ENCODE peak calls at places on chromosomes 6 and 20, in four cellular contexts. Q is foreskin keratinocyte; C is activated CD4-positive, alpha-beta T cell treated with anti-CD3 and anti-CD28 coated beads for 36 hours; K is natural killer cell. N is an unnamed sample.

GRCh38 chr20:39165099-39165498 is 203.0 kb downstream of the DHX35 start:
- ATAC-seq in Q (no peak), C (no peak), K (no peak), N (no peak)

GRCh38 chr20:51346686-51347485 is 195.6 kb downstream of the NFATC2 start:
- ATAC-seq in Q (peak; percentile 79), C (no peak), K (no peak), N (peak; percentile 57)

GRCh38 chr6:13733178-13733851 is 21.7 kb upstream of the RANBP9 start:
- ATAC-seq in Q (peak; percentile 87), C (no peak), K (no peak), N (peak; percentile 67)

GRCh38 chr6:167580512-167580911 is 246.2 kb upstream of the AFDN start:
- ATAC-seq in Q (no peak), C (no peak), K (no peak), N (no peak)

GRCh38 chr6:68911811-68912210 is 276.7 kb downstream of the ADGRB3 start:
- ATAC-seq in Q (no peak), C (no peak), K (no peak), N (no peak)

GRCh38 chr20:15328084-15328483 is 990.7 kb upstream of the FLRT3 start:
- ATAC-seq in Q (no peak), C (no peak), K (no peak), N (no peak)

GRCh38 chr20:1317545-1318255 is 11.2 kb downstream of the SDCBP2 start:
- ATAC-seq in Q (no peak), C (no peak), K (no peak), N (no peak)

GRCh38 chr6:129860901-129861665 is at the start of gene TMEM244:
- ATAC-seq in Q (peak; percentile 29), C (peak; percentile 81), K (peak; percentile 38), N (peak; percentile 78)

GRCh38 chr20:62156254-62156556 is 12.6 kb downstream of the SS18L1 start:
- ATAC-seq in Q (no peak), C (no peak), K (no peak), N (no peak)

GRCh38 chr6:45822269-45822812 is 193.3 kb downstream of the CLIC5 start:
- ATAC-seq in Q (no peak), C (peak; percentile 87), K (no peak), N (no peak)

GRCh38 chr20:45463113-45463512 is 6.4 kb upstream of the WFDC2 start:
- ATAC-seq in Q (no peak), C (no peak), K (no peak), N (no peak)

GRCh38 chr6:712805-713204 is 19.9 kb upstream of the EXOC2 start:
- ATAC-seq in Q (no peak), C (no peak), K (no peak), N (no peak)

GRCh38 chr6:90583783-90584481 is 2.9 kb downstream of the MAP3K7 start:
- ATAC-seq in Q (no peak), C (no peak), K (no peak), N (no peak)

N was measured in SK-N-SH treated with all-trans-retinoic acid at 6 μM for 48 hours.